ENCODE peak calls at places on chromosome 14, in ten cellular contexts. V is HCT116, L is bronchial epithelial cell, N is A549, E is Caco-2, R is neural progenitor cell, Z is cardiac muscle cell, M is hepatocyte, C is transverse colon, Q is AG09319. H is an unnamed sample.

GRCh38 chr14:97723321-97723720 is 926.1 kb downstream of the VRK1 start:
- DNase-seq in V (no peak), L (no peak), N (no peak), E (no peak), R (no peak), Z (no peak), M (no peak), C (no peak), Q (no peak), H (no peak)

GRCh38 chr14:57865066-57865449 is 834 bp downstream of the SLC35F4 start:
- DNase-seq in V (no peak), L (no peak), N (no peak), E (no peak), R (no peak), Z (no peak), M (no peak), C (no peak), Q (no peak), H (no peak)

GRCh38 chr14:61076531-61076930 is 95.5 kb downstream of the SLC38A6 start:
- DNase-seq in V (no peak), L (peak), N (no peak), E (no peak), R (no peak), Z (no peak), M (no peak), C (no peak), Q (no peak), H (no peak)

GRCh38 chr14:96053600-96054381 is 14.6 kb downstream of the C14orf132 start:
- DNase-seq in V (no peak), L (peak), N (peak), E (no peak), R (no peak), Z (peak), M (peak), C (peak), Q (peak), H (peak)

GRCh38 chr14:51337520-51337919 is 97.5 kb downstream of the TMX1 start:
- DNase-seq in V (no peak), L (peak), N (no peak), E (no peak), R (no peak), Z (no peak), M (no peak), C (no peak), Q (no peak), H (no peak)

GRCh38 chr14:36512585-36513003 is 7.4 kb downstream of the NKX2-1 start:
- DNase-seq in V (no peak), L (no peak), N (no peak), E (no peak), R (no peak), Z (no peak), M (no peak), C (no peak), Q (no peak), H (no peak)

GRCh38 chr14:96797943-96798349 is 764 bp downstream of the VRK1 start:
- DNase-seq in V (no peak), L (no peak), N (peak), E (no peak), R (no peak), Z (no peak), M (no peak), C (no peak), Q (no peak), H (no peak)

GRCh38 chr14:60684203-60684602 is 34.9 kb upstream of the SIX1 start:
- DNase-seq in V (no peak), L (no peak), N (no peak), E (no peak), R (no peak), Z (peak), M (no peak), C (no peak), Q (no peak), H (no peak)

GRCh38 chr14:103897075-103897947 is 30.9 kb upstream of the TDRD9 start:
- DNase-seq in V (no peak), L (no peak), N (no peak), E (no peak), R (no peak), Z (no peak), M (peak), C (peak), Q (no peak), H (no peak)

GRCh38 chr14:68977741-68978549 is 1.2 kb downstream of the ACTN1 start:
- DNase-seq in V (no peak), L (peak), N (peak), E (peak), R (peak), Z (peak), M (peak), C (peak), Q (peak), H (peak)

GRCh38 chr14:54676822-54677708 is 110.1 kb downstream of the SAMD4A start:
- DNase-seq in V (peak), L (peak), N (peak), E (no peak), R (peak), Z (no peak), M (peak), C (no peak), Q (peak), H (peak)

GRCh38 chr14:54673193-54674121 is 106.5 kb downstream of the SAMD4A start:
- DNase-seq in V (no peak), L (no peak), N (no peak), E (no peak), R (no peak), Z (peak), M (no peak), C (no peak), Q (no peak), H (no peak)

GRCh38 chr14:54674342-54674741 is 107.4 kb downstream of the SAMD4A start:
- DNase-seq in V (no peak), L (no peak), N (no peak), E (no peak), R (no peak), Z (no peak), M (no peak), C (no peak), Q (no peak), H (no peak)

GRCh38 chr14:54672688-54673087 is 105.8 kb downstream of the SAMD4A start:
- DNase-seq in V (no peak), L (no peak), N (no peak), E (no peak), R (no peak), Z (no peak), M (no peak), C (no peak), Q (no peak), H (no peak)

DNA sequence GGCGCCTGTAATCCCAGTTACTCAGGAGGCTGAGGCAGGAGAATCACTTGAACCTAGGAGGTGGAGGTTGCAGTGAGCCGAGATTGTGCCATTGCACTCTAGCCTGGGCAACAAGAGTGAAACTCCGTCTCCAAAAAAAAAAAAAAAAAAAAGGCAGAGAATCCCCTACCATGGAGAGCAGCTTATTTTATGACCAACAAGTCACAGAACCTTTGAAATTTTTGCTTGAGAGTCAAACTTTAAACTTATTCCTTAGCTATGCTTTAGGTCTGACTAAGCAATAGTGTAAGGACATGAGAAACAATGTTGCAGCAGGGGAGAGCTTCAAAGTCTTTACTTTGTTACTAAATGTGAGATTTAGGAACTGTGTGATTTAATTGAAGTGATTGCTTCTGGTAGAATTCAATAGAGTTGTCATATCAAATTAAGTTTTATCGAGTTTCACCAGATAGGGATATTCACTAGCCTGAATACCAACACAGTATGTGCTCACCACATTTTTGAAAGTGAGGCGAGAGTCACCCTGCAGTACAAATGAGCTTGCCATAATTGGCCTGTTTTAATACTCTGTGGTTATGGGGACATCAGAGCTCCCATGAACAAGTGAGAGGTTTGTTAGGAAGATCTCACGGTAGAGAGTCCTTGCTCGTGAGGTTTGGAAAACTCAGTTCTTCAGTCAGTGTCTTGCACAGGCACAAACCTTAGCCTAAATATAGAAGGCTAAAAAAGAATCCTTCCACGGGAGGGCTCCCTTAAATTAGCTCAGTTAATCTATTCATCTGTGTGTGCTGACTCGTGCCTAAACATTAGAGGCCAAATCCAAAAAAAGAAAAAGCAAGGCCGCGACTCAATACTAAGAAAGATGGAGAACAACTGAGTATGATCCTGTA is 108.6 kb downstream of the SAMD4A start:
- DNase-seq in V (no peak), L (no peak), N (no peak), E (no peak), R (no peak), Z (no peak), M (no peak), C (no peak), Q (no peak), H (no peak)
- TF ChIP-seq CTCF in V (no peak), L (no peak), N (no peak), E (no peak), R (no peak), Z (no peak), M (no peak), C (no peak), Q (no peak), H (no peak)

GRCh38 chr14:99905121-99905520 is 111.9 kb downstream of the EML1 start:
- DNase-seq in V (no peak), L (no peak), N (no peak), E (no peak), R (no peak), Z (no peak), M (no peak), C (no peak), Q (no peak), H (no peak)

GRCh38 chr14:99904506-99904905 is 111.3 kb downstream of the EML1 start:
- DNase-seq in V (no peak), L (no peak), N (no peak), E (no peak), R (no peak), Z (no peak), M (no peak), C (no peak), Q (no peak), H (no peak)

GRCh38 chr14:99902925-99903324 is 109.7 kb downstream of the EML1 start:
- DNase-seq in V (no peak), L (no peak), N (no peak), E (no peak), R (no peak), Z (no peak), M (no peak), C (no peak), Q (no peak), H (no peak)

GRCh38 chr14:99896371-99896770 is 103.2 kb downstream of the EML1 start:
- DNase-seq in V (no peak), L (no peak), N (no peak), E (no peak), R (no peak), Z (no peak), M (no peak), C (no peak), Q (no peak), H (no peak)

GRCh38 chr14:99899578-99900178 is 106.5 kb downstream of the EML1 start:
- DNase-seq in V (peak), L (peak), N (peak), E (no peak), R (no peak), Z (peak), M (peak), C (no peak), Q (no peak), H (peak)
- TF ChIP-seq CTCF in V (peak), L (peak), N (peak), E (peak), R (peak), Z (peak), M (peak), C (peak), Q (peak), H (peak)

DNA sequence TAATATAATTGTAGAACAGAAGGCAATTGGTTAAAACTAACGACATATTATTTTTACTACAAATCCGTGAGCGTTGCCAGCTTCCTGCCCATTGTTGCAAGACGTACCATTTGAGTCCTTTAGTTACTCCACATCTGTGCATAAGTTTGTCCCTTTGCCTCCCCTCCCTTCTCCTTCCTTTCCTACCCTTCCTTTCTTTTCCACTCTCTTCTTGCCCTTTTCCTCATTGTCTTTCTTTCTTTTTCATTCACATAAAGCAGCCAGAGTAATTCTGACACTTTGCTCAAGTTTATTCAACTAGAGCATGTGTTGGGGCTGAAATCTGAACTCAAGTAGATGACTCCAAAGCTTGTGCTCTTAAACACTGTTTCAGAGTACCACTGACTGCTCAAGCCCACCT is 239.1 kb downstream of the FOXG1 start:
- DNase-seq in V (no peak), L (no peak), N (no peak), E (no peak), R (no peak), Z (no peak), M (no peak), C (no peak), Q (no peak), H (no peak)
- TF ChIP-seq CTCF in V (no peak), L (no peak), N (no peak), E (no peak), R (no peak), Z (no peak), M (no peak), C (no peak), Q (no peak), H (no peak)

GRCh38 chr14:63012171-63012570 is 33.1 kb downstream of the KCNH5 start:
- DNase-seq in V (no peak), L (no peak), N (no peak), E (no peak), R (no peak), Z (no peak), M (no peak), C (no peak), Q (no peak), H (no peak)
- TF ChIP-seq CTCF in V (no peak), L (no peak), N (no peak), E (no peak), R (no peak), Z (no peak), M (no peak), C (no peak), Q (no peak), H (no peak)

GRCh38 chr14:102590667-102591099 is 1.8 kb upstream of the RCOR1 start:
- DNase-seq in V (peak), L (peak), N (peak), E (peak), R (peak), Z (peak), M (peak), C (peak), Q (no peak), H (no peak)
- TF ChIP-seq CTCF in V (peak), L (peak), N (peak), E (no peak), R (peak), Z (peak), M (peak), C (peak), Q (peak), H (peak)

H was measured in astrocyte of the cerebellum.